ENCODE peak calls at places on chromosomes 7 and 10, in five cellular contexts. O is GM20000, N is HEK293T, Z is stomach, S is ovary. Q is an unnamed sample.

GRCh38 chr7:30142710-30143109 is 7.9 kb downstream of the MTURN start:
- DNase-seq in N (no peak), S (no peak), Z (peak; percentile 72), O (no peak), Q (peak; percentile 34)

GRCh38 chr7:90968871-90969270 is 295.4 kb upstream of the FZD1 start:
- DNase-seq in S (no peak), O (no peak), N (no peak), Z (no peak), Q (no peak)

GRCh38 chr10:58807631-58808024 is 295.0 kb downstream of the BICC1 start:
- DNase-seq in O (no peak), N (no peak), S (peak; percentile 14), Z (no peak), Q (no peak)

GRCh38 chr7:110568932-110569331 is 522.0 kb upstream of the LRRN3 start:
- DNase-seq in Z (no peak), N (no peak), S (no peak), O (no peak), Q (no peak)

GRCh38 chr7:123372368-123372767 is 162.0 kb downstream of the IQUB start:
- DNase-seq in S (no peak), N (no peak), Z (no peak), O (no peak), Q (no peak)

GRCh38 chr10:23481351-23481961 is 42.6 kb downstream of the OTUD1 start:
- DNase-seq in O (no peak), S (no peak), N (no peak), Z (no peak), Q (no peak)

GRCh38 chr7:50411333-50412028 is 38.7 kb downstream of the FIGNL1 start:
- DNase-seq in O (no peak), N (no peak), Z (no peak), S (no peak), Q (no peak)

GRCh38 chr10:80272793-80273522 is 16.5 kb downstream of the MAT1A start:
- DNase-seq in N (no peak), Z (peak; percentile 23), S (no peak), O (no peak), Q (no peak)

GRCh38 chr10:13628661-13629060 is 41.9 kb downstream of the PRPF18 start:
- DNase-seq in O (no peak), Z (no peak), N (no peak), S (no peak), Q (no peak)

GRCh38 chr10:23442936-23443335 is 4.1 kb downstream of the OTUD1 start:
- DNase-seq in S (no peak), Z (no peak), O (no peak), N (no peak), Q (no peak)

GRCh38 chr7:105365541-105366534 is 22.9 kb downstream of the SRPK2 start:
- DNase-seq in S (no peak), O (no peak), N (no peak), Z (no peak), Q (no peak)

GRCh38 chr10:42475168-42476098 is 162.9 kb downstream of the ZNF33B start:
- DNase-seq in O (no peak), S (no peak), Z (no peak), N (peak; percentile 50), Q (no peak)

GRCh38 chr7:32257632-32258031 is 187.4 kb upstream of the PDE1C start:
- DNase-seq in N (no peak), Z (no peak), O (no peak), S (no peak), Q (no peak)

GRCh38 chr10:74529205-74529604 is 297.2 kb upstream of the KAT6B start:
- DNase-seq in N (no peak), Z (no peak), S (no peak), O (no peak), Q (no peak)

GRCh38 chr10:24618401-24618800 is 105.3 kb downstream of the ARHGAP21 start:
- DNase-seq in S (no peak), N (no peak), O (no peak), Z (no peak), Q (no peak)

GRCh38 chr7:33774762-33775523 is 130.4 kb upstream of the BMPER start:
- DNase-seq in Z (peak; percentile 53), O (no peak), N (peak; percentile 35), S (peak; percentile 9), Q (peak; percentile 20)

GRCh38 chr7:14233026-14233897 is 243.8 kb upstream of the ETV1 start:
- DNase-seq in Z (no peak), O (no peak), S (no peak), N (no peak), Q (no peak)

GRCh38 chr7:49644402-49645166 is 128.9 kb upstream of the VWC2 start:
- DNase-seq in O (no peak), Z (no peak), S (no peak), N (no peak), Q (no peak)

GRCh38 chr10:122259075-122259466 is 12.0 kb upstream of the BTBD16 start:
- DNase-seq in Z (no peak), N (no peak), S (no peak), O (no peak), Q (no peak)

GRCh38 chr7:42238709-42239395 is 1.8 kb upstream of the GLI3 start:
- DNase-seq in N (peak; percentile 28), O (no peak), Z (no peak), S (peak; percentile 79), Q (peak; percentile 10)

Q was measured in transverse colon.